ENCODE peak calls at places on chromosomes 4 and X, in five cellular contexts. U is spleen, D is tibial artery, F is heart left ventricle, B is left lung. A is an unnamed sample.
A peak's percentile ranks its signal among the peaks of the same experiment; 100 is the strongest.

GRCh38 chr4:185915817-185916216 is 103.8 kb upstream of the SORBS2 start:
- DNase-seq in B (no peak), F (no peak), U (no peak), D (no peak), A (no peak)

GRCh38 chr4:80142396-80143304 is 54.7 kb upstream of the PRDM8 start:
- DNase-seq in F (no peak), D (no peak), U (no peak), B (no peak), A (no peak)

GRCh38 chr4:147492761-147493160 is 11.9 kb downstream of the EDNRA start:
- DNase-seq in F (no peak), D (peak; percentile 87), B (no peak), U (no peak), A (no peak)

GRCh38 chr4:6687947-6688878 is 5.5 kb upstream of the S100P start:
- DNase-seq in F (no peak), D (no peak), U (no peak), B (no peak), A (no peak)

GRCh38 chr4:144817081-144817480 is 171.1 kb downstream of the HHIP start:
- DNase-seq in U (no peak), D (no peak), B (no peak), F (no peak), A (no peak)

GRCh38 chr4:6114181-6114580 is 86.2 kb downstream of the JAKMIP1 start:
- DNase-seq in F (no peak), D (no peak), U (no peak), B (no peak), A (no peak)

GRCh38 chrX:138946941-138947340 is 235.4 kb upstream of the FGF13 start:
- DNase-seq in U (no peak), B (no peak), F (no peak), D (no peak), A (no peak)

GRCh38 chrX:74291964-74292891 is 11.8 kb upstream of the ZCCHC13 start:
- DNase-seq in B (peak; percentile 92), F (peak; percentile 90), U (peak; percentile 94), D (peak; percentile 94), A (peak; percentile 72)

GRCh38 chr4:135508006-135508714 is 1306.6 kb upstream of the PABPC4L start:
- DNase-seq in B (no peak), D (no peak), F (no peak), U (no peak), A (no peak)

GRCh38 chrX:45009371-45010000 is 136.5 kb downstream of the KDM6A start:
- DNase-seq in F (no peak), U (no peak), B (no peak), D (no peak), A (no peak)

GRCh38 chrX:103608305-103608963 is 671 bp downstream of the TCEAL3 start:
- DNase-seq in B (peak; percentile 59), D (peak; percentile 65), U (peak; percentile 75), F (no peak), A (no peak)

GRCh38 chr4:78551420-78552351 is at the start of gene ANXA3:
- DNase-seq in B (peak; percentile 94), F (peak; percentile 76), U (peak; percentile 89), D (no peak), A (peak; percentile 32)

GRCh38 chrX:27890611-27891010 is 82.8 kb downstream of the MAGEB10 start:
- DNase-seq in D (no peak), F (no peak), U (no peak), B (no peak), A (no peak)

GRCh38 chr4:187606581-187606980 is 389.0 kb upstream of the ZFP42 start:
- DNase-seq in U (no peak), B (no peak), D (no peak), F (no peak), A (no peak)

GRCh38 chrX:11611161-11611560 is 54.6 kb downstream of the ARHGAP6 start:
- DNase-seq in D (no peak), F (no peak), B (no peak), U (no peak), A (no peak)

GRCh38 chr4:48127231-48127881 is 6.7 kb downstream of the TXK start:
- DNase-seq in B (no peak), D (no peak), U (no peak), F (no peak), A (no peak)

GRCh38 chr4:100806988-100807387 is 289.2 kb upstream of the EMCN start:
- DNase-seq in U (no peak), B (no peak), D (no peak), F (no peak), A (no peak)

GRCh38 chr4:151169223-151169622 is 69.8 kb downstream of the RPS3A start:
- DNase-seq in F (peak; percentile 71), D (peak; percentile 69), U (no peak), B (no peak), A (peak; percentile 45)

GRCh38 chrX:13690836-13691235 is 1.9 kb downstream of the RAB9A start:
- DNase-seq in D (no peak), F (no peak), B (no peak), U (no peak), A (no peak)
- TF ChIP-seq CTCF in D (no peak), F (no peak), B (no peak), U (no peak), A (no peak)

DNA sequence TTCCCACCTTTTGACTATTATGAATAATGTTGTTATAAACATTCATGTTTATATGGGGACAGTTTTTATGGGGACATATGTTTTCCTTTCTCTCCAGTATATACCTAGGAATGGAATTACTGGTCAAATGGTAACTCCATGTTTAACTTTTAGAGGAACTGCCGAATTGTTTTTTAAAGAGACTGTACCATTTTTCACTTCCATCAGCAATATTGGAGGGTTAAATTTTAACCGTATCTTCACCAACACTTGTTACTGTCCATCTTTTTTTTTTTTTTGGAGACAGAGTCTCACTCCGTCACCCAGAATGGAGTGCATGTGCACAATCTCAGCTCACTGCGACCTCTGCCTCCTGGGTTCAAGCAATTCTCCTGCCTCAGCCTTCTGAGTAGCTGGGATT is 46.4 kb upstream of the PRPS1 start:
- DNase-seq in U (no peak), F (no peak), D (no peak), B (no peak), A (no peak)
- TF ChIP-seq CTCF in U (no peak), F (no peak), D (no peak), B (no peak), A (no peak)

GRCh38 chr4:71711044-71711984 is 72.6 kb downstream of the GC start:
- DNase-seq in B (no peak), D (no peak), F (no peak), U (no peak), A (no peak)

GRCh38 chr4:71713611-71714203 is 70.2 kb downstream of the GC start:
- DNase-seq in U (no peak), D (no peak), B (no peak), F (no peak), A (no peak)

GRCh38 chr4:71711985-71712348 is 71.9 kb downstream of the GC start:
- DNase-seq in F (no peak), B (no peak), D (no peak), U (no peak), A (no peak)

DNA sequence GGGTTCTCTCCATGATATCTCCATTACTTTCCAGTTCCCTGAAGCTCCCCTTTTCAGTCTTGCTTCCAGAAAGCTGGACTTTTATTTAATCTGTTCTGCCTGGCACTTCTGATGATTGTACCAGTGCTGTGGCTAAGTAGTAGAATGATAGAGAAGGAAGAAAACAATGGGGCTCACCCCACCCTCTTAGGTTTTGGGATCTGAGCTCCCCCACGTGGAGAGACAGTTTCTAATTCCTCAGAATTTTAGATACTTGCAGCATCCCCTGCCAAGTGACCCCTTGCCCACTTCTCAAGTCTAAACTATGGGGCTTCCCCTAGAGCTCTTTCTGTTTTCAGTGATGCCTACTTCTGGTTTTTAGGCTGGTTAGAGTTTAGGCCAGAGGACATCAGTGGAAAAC is 73.9 kb downstream of the GC start:
- DNase-seq in D (no peak), U (no peak), B (no peak), F (no peak), A (no peak)
- TF ChIP-seq CTCF in D (no peak), U (no peak), B (no peak), F (no peak), A (no peak)

GRCh38 chr4:16196482-16197393 is 29.5 kb downstream of the TAPT1 start:
- DNase-seq in B (no peak), D (no peak), F (no peak), U (no peak), A (no peak)

GRCh38 chr4:16198271-16198670 is 28.0 kb downstream of the TAPT1 start:
- DNase-seq in U (no peak), F (no peak), B (no peak), D (no peak), A (no peak)

GRCh38 chr4:16202598-16202997 is 23.7 kb downstream of the TAPT1 start:
- DNase-seq in D (no peak), U (no peak), B (no peak), F (no peak), A (no peak)

GRCh38 chr4:16197842-16198241 is 28.4 kb downstream of the TAPT1 start:
- DNase-seq in F (no peak), D (no peak), B (no peak), U (no peak), A (no peak)

GRCh38 chr4:16199132-16199531 is 27.1 kb downstream of the TAPT1 start:
- DNase-seq in U (no peak), F (no peak), B (no peak), D (no peak), A (no peak)
- TF ChIP-seq CTCF in U (no peak), F (peak; percentile 62), B (no peak), D (no peak), A (no peak)

GRCh38 chrX:128992107-128992971 is 531.0 kb downstream of the SMARCA1 start:
- DNase-seq in U (no peak), F (no peak), D (no peak), B (no peak), A (no peak)
- TF ChIP-seq CTCF in U (no peak), F (no peak), D (no peak), B (no peak), A (no peak)

A was measured in mesothelial cell of epicardium.